ENCODE peak calls at places on chromosomes 3 and 15, in five cellular contexts. P is A172; X is G401; R is naive thymus-derived CD8-positive, alpha-beta T cell; E is neural progenitor cell. B is an unnamed sample.

GRCh38 chr3:31219131-31219843 is 313.4 kb upstream of the STT3B start:
- DNase-seq in P (no peak), X (no peak), E (no peak), R (no peak), B (no peak)

GRCh38 chr15:25739687-25740121 is 123.4 kb downstream of the ATP10A start:
- DNase-seq in P (no peak), R (peak), E (peak), X (peak), B (peak)

GRCh38 chr3:52521488-52521824 is 12.2 kb downstream of the NT5DC2 start:
- DNase-seq in X (no peak), E (no peak), P (no peak), R (no peak), B (no peak)

GRCh38 chr3:182492536-182492935 is 300.8 kb upstream of the ATP11B start:
- DNase-seq in R (no peak), X (no peak), P (no peak), E (no peak), B (no peak)

GRCh38 chr3:33441322-33441976 is 1.2 kb upstream of the UBP1 start:
- DNase-seq in E (no peak), R (no peak), P (no peak), X (no peak), B (no peak)

GRCh38 chr3:97719156-97719821 is 45.3 kb upstream of the ARL6 start:
- DNase-seq in X (peak), E (peak), R (peak), P (peak), B (peak)

GRCh38 chr15:66952756-66953522 is 112.5 kb upstream of the SMAD3 start:
- DNase-seq in R (no peak), X (no peak), P (no peak), E (no peak), B (no peak)

GRCh38 chr15:36301931-36302330 is 277.5 kb upstream of the CDIN1 start:
- DNase-seq in R (no peak), P (no peak), X (no peak), E (no peak), B (no peak)

GRCh38 chr3:77693147-77693546 is 653.2 kb downstream of the ROBO2 start:
- DNase-seq in R (no peak), X (no peak), E (no peak), P (no peak), B (no peak)

GRCh38 chr3:39910828-39911464 is 101.5 kb downstream of the MYRIP start:
- DNase-seq in P (peak), R (no peak), X (no peak), E (no peak), B (no peak)

GRCh38 chr15:70604671-70605070 is 158.7 kb downstream of the UACA start:
- DNase-seq in E (peak), X (no peak), P (peak), R (no peak), B (peak)

GRCh38 chr15:63188247-63188936 is 1.0 kb upstream of the RAB8B start:
- DNase-seq in E (peak), X (no peak), P (no peak), R (no peak), B (no peak)

GRCh38 chr3:15263926-15264325 is 57.9 kb downstream of the CAPN7 start:
- DNase-seq in E (no peak), R (no peak), P (no peak), X (no peak), B (no peak)

GRCh38 chr3:15839568-15839967 is 41.8 kb upstream of the ANKRD28 start:
- DNase-seq in E (no peak), R (no peak), P (no peak), X (no peak), B (no peak)

GRCh38 chr3:14391033-14391432 is 11.4 kb upstream of the SLC6A6 start:
- DNase-seq in R (no peak), E (no peak), P (peak), X (peak), B (no peak)

GRCh38 chr3:66499881-66500574 is 794 bp downstream of the LRIG1 start:
- DNase-seq in R (peak), E (peak), X (peak), P (no peak), B (no peak)

GRCh38 chr15:92665100-92665555 is 9.6 kb upstream of the FAM174B start:
- DNase-seq in R (no peak), X (no peak), P (no peak), E (no peak), B (no peak)

GRCh38 chr3:188006726-188007393 is 147.1 kb upstream of the LPP start:
- DNase-seq in E (no peak), X (peak), R (no peak), P (no peak), B (no peak)

GRCh38 chr15:35289029-35289617 is 204.0 kb upstream of the NANOGP8 start:
- DNase-seq in R (no peak), E (peak), P (peak), X (peak), B (peak)

GRCh38 chr3:9124725-9125124 is 124.7 kb downstream of the SRGAP3 start:
- DNase-seq in P (no peak), X (no peak), E (peak), R (no peak), B (peak)